ENCODE peak calls at places on chromosomes 16 and 17, in six cellular contexts. One of them, this sample, is unnamed.

GRCh38 chr16:10881479-10882030 is 4.6 kb downstream of the CIITA start:
- DNase-seq in mesendoderm: no peak
- DNase-seq in activated CD4-positive, alpha-beta T cell treated with anti-CD3 and anti-CD28 coated beads, Interleukin-2, amount 50 U/mL, for 24 hours: no peak
- DNase-seq in BJ: no peak
- DNase-seq in sigmoid colon: no peak
- DNase-seq in activated T-cell treated with anti-CD3 and anti-CD28 coated beads for 4 hours: no peak
- DNase-seq in this sample: no peak

GRCh38 chr17:44779211-44780025 is 20.6 kb downstream of the ADAM11 start:
- DNase-seq in sigmoid colon: peak
- DNase-seq in activated CD4-positive, alpha-beta T cell treated with anti-CD3 and anti-CD28 coated beads, Interleukin-2, amount 50 U/mL, for 24 hours: peak
- DNase-seq in activated T-cell treated with anti-CD3 and anti-CD28 coated beads for 4 hours: peak
- DNase-seq in mesendoderm: peak
- DNase-seq in BJ: no peak
- DNase-seq in this sample: peak

GRCh38 chr16:69397821-69398521 is 12.2 kb upstream of the TERF2 start:
- DNase-seq in mesendoderm: peak
- DNase-seq in activated CD4-positive, alpha-beta T cell treated with anti-CD3 and anti-CD28 coated beads, Interleukin-2, amount 50 U/mL, for 24 hours: no peak
- DNase-seq in BJ: peak
- DNase-seq in sigmoid colon: no peak
- DNase-seq in activated T-cell treated with anti-CD3 and anti-CD28 coated beads for 4 hours: no peak
- DNase-seq in this sample: peak

GRCh38 chr17:57288034-57288752 is 31.9 kb downstream of the MSI2 start:
- DNase-seq in sigmoid colon: no peak
- DNase-seq in activated T-cell treated with anti-CD3 and anti-CD28 coated beads for 4 hours: no peak
- DNase-seq in mesendoderm: no peak
- DNase-seq in BJ: no peak
- DNase-seq in activated CD4-positive, alpha-beta T cell treated with anti-CD3 and anti-CD28 coated beads, Interleukin-2, amount 50 U/mL, for 24 hours: no peak
- DNase-seq in this sample: no peak

GRCh38 chr17:8366231-8366630 is 10.3 kb downstream of the KRABD2 start:
- DNase-seq in activated T-cell treated with anti-CD3 and anti-CD28 coated beads for 4 hours: no peak
- DNase-seq in sigmoid colon: no peak
- DNase-seq in activated CD4-positive, alpha-beta T cell treated with anti-CD3 and anti-CD28 coated beads, Interleukin-2, amount 50 U/mL, for 24 hours: no peak
- DNase-seq in BJ: no peak
- DNase-seq in mesendoderm: no peak
- DNase-seq in this sample: no peak

GRCh38 chr16:24909856-24910255 is 64.1 kb downstream of the SLC5A11 start:
- DNase-seq in sigmoid colon: peak
- DNase-seq in activated CD4-positive, alpha-beta T cell treated with anti-CD3 and anti-CD28 coated beads, Interleukin-2, amount 50 U/mL, for 24 hours: no peak
- DNase-seq in BJ: no peak
- DNase-seq in mesendoderm: no peak
- DNase-seq in activated T-cell treated with anti-CD3 and anti-CD28 coated beads for 4 hours: no peak
- DNase-seq in this sample: no peak

GRCh38 chr16:84598391-84598750 is 19.5 kb downstream of the COTL1 start:
- DNase-seq in mesendoderm: no peak
- DNase-seq in sigmoid colon: no peak
- DNase-seq in activated T-cell treated with anti-CD3 and anti-CD28 coated beads for 4 hours: no peak
- DNase-seq in activated CD4-positive, alpha-beta T cell treated with anti-CD3 and anti-CD28 coated beads, Interleukin-2, amount 50 U/mL, for 24 hours: no peak
- DNase-seq in BJ: no peak
- DNase-seq in this sample: no peak

GRCh38 chr16:46730801-46731690 is 17.1 kb downstream of the MYLK3 start:
- DNase-seq in activated CD4-positive, alpha-beta T cell treated with anti-CD3 and anti-CD28 coated beads, Interleukin-2, amount 50 U/mL, for 24 hours: no peak
- DNase-seq in sigmoid colon: no peak
- DNase-seq in activated T-cell treated with anti-CD3 and anti-CD28 coated beads for 4 hours: no peak
- DNase-seq in mesendoderm: no peak
- DNase-seq in BJ: no peak
- DNase-seq in this sample: no peak

GRCh38 chr16:77246160-77246559 is 47.0 kb downstream of the SYCE1L start:
- DNase-seq in BJ: no peak
- DNase-seq in activated T-cell treated with anti-CD3 and anti-CD28 coated beads for 4 hours: no peak
- DNase-seq in mesendoderm: no peak
- DNase-seq in activated CD4-positive, alpha-beta T cell treated with anti-CD3 and anti-CD28 coated beads, Interleukin-2, amount 50 U/mL, for 24 hours: no peak
- DNase-seq in sigmoid colon: no peak
- DNase-seq in this sample: no peak

GRCh38 chr17:78868391-78868790 is 27.8 kb upstream of the USP36 start:
- DNase-seq in activated CD4-positive, alpha-beta T cell treated with anti-CD3 and anti-CD28 coated beads, Interleukin-2, amount 50 U/mL, for 24 hours: no peak
- DNase-seq in mesendoderm: no peak
- DNase-seq in sigmoid colon: no peak
- DNase-seq in BJ: peak
- DNase-seq in activated T-cell treated with anti-CD3 and anti-CD28 coated beads for 4 hours: no peak
- DNase-seq in this sample: no peak

GRCh38 chr16:53131363-53132071 is 76.7 kb downstream of the CHD9 start:
- DNase-seq in activated T-cell treated with anti-CD3 and anti-CD28 coated beads for 4 hours: peak
- DNase-seq in mesendoderm: peak
- DNase-seq in sigmoid colon: peak
- DNase-seq in BJ: no peak
- DNase-seq in activated CD4-positive, alpha-beta T cell treated with anti-CD3 and anti-CD28 coated beads, Interleukin-2, amount 50 U/mL, for 24 hours: peak
- DNase-seq in this sample: peak

GRCh38 chr16:16157166-16157565 is 66.1 kb downstream of the ABCC6 start:
- DNase-seq in activated T-cell treated with anti-CD3 and anti-CD28 coated beads for 4 hours: no peak
- DNase-seq in activated CD4-positive, alpha-beta T cell treated with anti-CD3 and anti-CD28 coated beads, Interleukin-2, amount 50 U/mL, for 24 hours: no peak
- DNase-seq in BJ: no peak
- DNase-seq in sigmoid colon: no peak
- DNase-seq in mesendoderm: no peak
- DNase-seq in this sample: no peak

GRCh38 chr16:1863681-1864460 is 8.1 kb downstream of the MEIOB start:
- DNase-seq in activated CD4-positive, alpha-beta T cell treated with anti-CD3 and anti-CD28 coated beads, Interleukin-2, amount 50 U/mL, for 24 hours: no peak
- DNase-seq in BJ: no peak
- DNase-seq in sigmoid colon: no peak
- DNase-seq in mesendoderm: peak
- DNase-seq in activated T-cell treated with anti-CD3 and anti-CD28 coated beads for 4 hours: no peak
- DNase-seq in this sample: peak

GRCh38 chr16:10494343-10495030 is 85.9 kb downstream of the EMP2 start:
- DNase-seq in mesendoderm: no peak
- DNase-seq in activated T-cell treated with anti-CD3 and anti-CD28 coated beads for 4 hours: no peak
- DNase-seq in sigmoid colon: no peak
- DNase-seq in activated CD4-positive, alpha-beta T cell treated with anti-CD3 and anti-CD28 coated beads, Interleukin-2, amount 50 U/mL, for 24 hours: no peak
- DNase-seq in BJ: no peak
- DNase-seq in this sample: no peak

GRCh38 chr17:19250421-19251141 is 13.4 kb downstream of the EPN2 start:
- DNase-seq in activated T-cell treated with anti-CD3 and anti-CD28 coated beads for 4 hours: no peak
- DNase-seq in activated CD4-positive, alpha-beta T cell treated with anti-CD3 and anti-CD28 coated beads, Interleukin-2, amount 50 U/mL, for 24 hours: no peak
- DNase-seq in sigmoid colon: peak
- DNase-seq in BJ: no peak
- DNase-seq in mesendoderm: no peak
- DNase-seq in this sample: no peak

GRCh38 chr17:82187500-82187899 is 25.1 kb downstream of the CCDC57 start:
- DNase-seq in mesendoderm: no peak
- DNase-seq in BJ: no peak
- DNase-seq in activated CD4-positive, alpha-beta T cell treated with anti-CD3 and anti-CD28 coated beads, Interleukin-2, amount 50 U/mL, for 24 hours: no peak
- DNase-seq in activated T-cell treated with anti-CD3 and anti-CD28 coated beads for 4 hours: no peak
- DNase-seq in sigmoid colon: no peak
- DNase-seq in this sample: no peak

GRCh38 chr17:4897785-4898184 is 1.6 kb upstream of the C17orf107 start:
- DNase-seq in activated T-cell treated with anti-CD3 and anti-CD28 coated beads for 4 hours: no peak
- DNase-seq in sigmoid colon: no peak
- DNase-seq in activated CD4-positive, alpha-beta T cell treated with anti-CD3 and anti-CD28 coated beads, Interleukin-2, amount 50 U/mL, for 24 hours: no peak
- DNase-seq in mesendoderm: no peak
- DNase-seq in BJ: no peak
- DNase-seq in this sample: no peak

GRCh38 chr16:52621651-52622050 is 74.7 kb upstream of the TOX3 start:
- DNase-seq in mesendoderm: no peak
- DNase-seq in activated CD4-positive, alpha-beta T cell treated with anti-CD3 and anti-CD28 coated beads, Interleukin-2, amount 50 U/mL, for 24 hours: no peak
- DNase-seq in activated T-cell treated with anti-CD3 and anti-CD28 coated beads for 4 hours: no peak
- DNase-seq in BJ: no peak
- DNase-seq in sigmoid colon: no peak
- DNase-seq in this sample: no peak

GRCh38 chr16:11175850-11176341 is 80.1 kb downstream of the SOCS1 start:
- DNase-seq in activated T-cell treated with anti-CD3 and anti-CD28 coated beads for 4 hours: no peak
- DNase-seq in mesendoderm: no peak
- DNase-seq in sigmoid colon: no peak
- DNase-seq in activated CD4-positive, alpha-beta T cell treated with anti-CD3 and anti-CD28 coated beads, Interleukin-2, amount 50 U/mL, for 24 hours: no peak
- DNase-seq in BJ: no peak
- DNase-seq in this sample: no peak

GRCh38 chr16:57998484-57998883 is 2.0 kb downstream of the ZNF319 start:
- DNase-seq in activated T-cell treated with anti-CD3 and anti-CD28 coated beads for 4 hours: peak
- DNase-seq in BJ: no peak
- DNase-seq in sigmoid colon: no peak
- DNase-seq in mesendoderm: peak
- DNase-seq in activated CD4-positive, alpha-beta T cell treated with anti-CD3 and anti-CD28 coated beads, Interleukin-2, amount 50 U/mL, for 24 hours: no peak
- DNase-seq in this sample: no peak

GRCh38 chr17:68501074-68501473 is 11.2 kb upstream of the PRKAR1A start:
- DNase-seq in activated CD4-positive, alpha-beta T cell treated with anti-CD3 and anti-CD28 coated beads, Interleukin-2, amount 50 U/mL, for 24 hours: no peak
- DNase-seq in mesendoderm: no peak
- DNase-seq in sigmoid colon: no peak
- DNase-seq in BJ: no peak
- DNase-seq in activated T-cell treated with anti-CD3 and anti-CD28 coated beads for 4 hours: no peak
- DNase-seq in this sample: no peak

GRCh38 chr16:59686405-59686804 is 952.3 kb upstream of the GOT2 start:
- DNase-seq in activated T-cell treated with anti-CD3 and anti-CD28 coated beads for 4 hours: no peak
- DNase-seq in BJ: no peak
- DNase-seq in activated CD4-positive, alpha-beta T cell treated with anti-CD3 and anti-CD28 coated beads, Interleukin-2, amount 50 U/mL, for 24 hours: no peak
- DNase-seq in mesendoderm: no peak
- DNase-seq in sigmoid colon: no peak
- DNase-seq in this sample: no peak

GRCh38 chr17:78785011-78785662 is 3.1 kb upstream of the CYTH1 start:
- DNase-seq in sigmoid colon: peak
- DNase-seq in BJ: no peak
- DNase-seq in activated CD4-positive, alpha-beta T cell treated with anti-CD3 and anti-CD28 coated beads, Interleukin-2, amount 50 U/mL, for 24 hours: no peak
- DNase-seq in mesendoderm: no peak
- DNase-seq in activated T-cell treated with anti-CD3 and anti-CD28 coated beads for 4 hours: no peak
- DNase-seq in this sample: no peak

GRCh38 chr17:66949501-66949900 is 15.0 kb upstream of the CACNG4 start:
- DNase-seq in activated CD4-positive, alpha-beta T cell treated with anti-CD3 and anti-CD28 coated beads, Interleukin-2, amount 50 U/mL, for 24 hours: no peak
- DNase-seq in BJ: no peak
- DNase-seq in activated T-cell treated with anti-CD3 and anti-CD28 coated beads for 4 hours: no peak
- DNase-seq in mesendoderm: no peak
- DNase-seq in sigmoid colon: no peak
- DNase-seq in this sample: no peak

GRCh38 chr17:73140531-73140930 is 24.3 kb upstream of the SSTR2 start:
- DNase-seq in activated T-cell treated with anti-CD3 and anti-CD28 coated beads for 4 hours: no peak
- DNase-seq in mesendoderm: no peak
- DNase-seq in sigmoid colon: no peak
- DNase-seq in activated CD4-positive, alpha-beta T cell treated with anti-CD3 and anti-CD28 coated beads, Interleukin-2, amount 50 U/mL, for 24 hours: no peak
- DNase-seq in BJ: no peak
- DNase-seq in this sample: no peak

GRCh38 chr17:47650525-47651522 is 1.1 kb downstream of the KPNB1 start:
- DNase-seq in sigmoid colon: peak
- DNase-seq in mesendoderm: peak
- DNase-seq in activated CD4-positive, alpha-beta T cell treated with anti-CD3 and anti-CD28 coated beads, Interleukin-2, amount 50 U/mL, for 24 hours: peak
- DNase-seq in BJ: peak
- DNase-seq in activated T-cell treated with anti-CD3 and anti-CD28 coated beads for 4 hours: peak
- DNase-seq in this sample: peak

GRCh38 chr17:5785343-5785742 is 201.0 kb upstream of the NLRP1 start:
- DNase-seq in activated T-cell treated with anti-CD3 and anti-CD28 coated beads for 4 hours: no peak
- DNase-seq in mesendoderm: no peak
- DNase-seq in BJ: no peak
- DNase-seq in sigmoid colon: no peak
- DNase-seq in activated CD4-positive, alpha-beta T cell treated with anti-CD3 and anti-CD28 coated beads, Interleukin-2, amount 50 U/mL, for 24 hours: no peak
- DNase-seq in this sample: no peak

GRCh38 chr16:17131351-17131750 is 339.4 kb downstream of the XYLT1 start:
- DNase-seq in mesendoderm: peak
- DNase-seq in BJ: no peak
- DNase-seq in sigmoid colon: no peak
- DNase-seq in activated T-cell treated with anti-CD3 and anti-CD28 coated beads for 4 hours: no peak
- DNase-seq in activated CD4-positive, alpha-beta T cell treated with anti-CD3 and anti-CD28 coated beads, Interleukin-2, amount 50 U/mL, for 24 hours: no peak
- DNase-seq in this sample: no peak

GRCh38 chr16:11472410-11472809 is 114.3 kb downstream of the LITAF start:
- DNase-seq in mesendoderm: no peak
- DNase-seq in sigmoid colon: no peak
- DNase-seq in BJ: no peak
- DNase-seq in activated T-cell treated with anti-CD3 and anti-CD28 coated beads for 4 hours: no peak
- DNase-seq in activated CD4-positive, alpha-beta T cell treated with anti-CD3 and anti-CD28 coated beads, Interleukin-2, amount 50 U/mL, for 24 hours: no peak
- DNase-seq in this sample: no peak

GRCh38 chr17:40563371-40564052 is 1.8 kb downstream of the CCR7 start:
- DNase-seq in mesendoderm: no peak
- DNase-seq in activated CD4-positive, alpha-beta T cell treated with anti-CD3 and anti-CD28 coated beads, Interleukin-2, amount 50 U/mL, for 24 hours: peak
- DNase-seq in BJ: no peak
- DNase-seq in sigmoid colon: no peak
- DNase-seq in activated T-cell treated with anti-CD3 and anti-CD28 coated beads for 4 hours: no peak
- DNase-seq in this sample: no peak

GRCh38 chr16:81817789-81818304 is 38.8 kb downstream of the PLCG2 start:
- DNase-seq in activated CD4-positive, alpha-beta T cell treated with anti-CD3 and anti-CD28 coated beads, Interleukin-2, amount 50 U/mL, for 24 hours: no peak
- DNase-seq in BJ: no peak
- DNase-seq in mesendoderm: no peak
- DNase-seq in sigmoid colon: no peak
- DNase-seq in activated T-cell treated with anti-CD3 and anti-CD28 coated beads for 4 hours: no peak
- DNase-seq in this sample: no peak

GRCh38 chr16:68736561-68736960 is 531 bp upstream of the CDH1 start:
- DNase-seq in sigmoid colon: no peak
- DNase-seq in mesendoderm: no peak
- DNase-seq in activated CD4-positive, alpha-beta T cell treated with anti-CD3 and anti-CD28 coated beads, Interleukin-2, amount 50 U/mL, for 24 hours: no peak
- DNase-seq in BJ: no peak
- DNase-seq in activated T-cell treated with anti-CD3 and anti-CD28 coated beads for 4 hours: no peak
- DNase-seq in this sample: no peak

This sample was measured in HAP-1.